ENCODE peak calls at places on chromosomes 16 and 17, in eight cellular contexts. I is T follicular helper cell; C is NCI-H510A; D is activated gamma-delta T cell treated with Interleukin-2 at 50 U/mL for 16 hours; A is activated CD8-positive, alpha-beta T cell treated with anti-CD3 and anti-CD28 coated beads for 36 hours; M is GM03348; G is cardiac muscle cell; X is esophagus squamous epithelium. E is an unnamed sample.

GRCh38 chr16:17369441-17369951 is 101.3 kb downstream of the XYLT1 start:
- DNase-seq in I (peak), C (no peak), D (peak), A (peak), M (no peak), G (peak), X (peak), E (no peak)

GRCh38 chr17:48570325-48571023 is 7.7 kb downstream of the HOXB4 start:
- DNase-seq in I (no peak), C (no peak), D (no peak), A (no peak), M (no peak), G (no peak), X (no peak), E (no peak)

GRCh38 chr17:17109231-17109630 is 67.0 kb downstream of the MPRIP start:
- DNase-seq in I (no peak), C (no peak), D (no peak), A (peak), M (no peak), G (no peak), X (no peak), E (no peak)

GRCh38 chr17:81428121-81428515 is 32.9 kb downstream of the BAHCC1 start:
- DNase-seq in I (no peak), C (no peak), D (no peak), A (peak), M (peak), G (no peak), X (no peak), E (no peak)

GRCh38 chr17:73309727-73310555 is 1.9 kb downstream of the CDC42EP4 start:
- DNase-seq in I (no peak), C (no peak), D (no peak), A (no peak), M (no peak), G (no peak), X (no peak), E (no peak)

GRCh38 chr17:28227278-28228108 is 91.5 kb upstream of the TMEM97 start:
- DNase-seq in I (no peak), C (peak), D (no peak), A (peak), M (peak), G (peak), X (no peak), E (no peak)

GRCh38 chr17:13212861-13213260 is 195.0 kb upstream of the ELAC2 start:
- DNase-seq in I (no peak), C (no peak), D (no peak), A (no peak), M (no peak), G (no peak), X (no peak), E (no peak)

GRCh38 chr17:42363767-42364585 is 24.3 kb downstream of the STAT3 start:
- DNase-seq in I (no peak), C (no peak), D (no peak), A (peak), M (no peak), G (peak), X (no peak), E (no peak)

GRCh38 chr17:20952183-20952582 is 90.6 kb downstream of the USP22 start:
- DNase-seq in I (no peak), C (peak), D (no peak), A (no peak), M (no peak), G (no peak), X (no peak), E (no peak)

GRCh38 chr16:66911112-66911511 is 7.6 kb downstream of the CDH16 start:
- DNase-seq in I (no peak), C (no peak), D (no peak), A (no peak), M (no peak), G (no peak), X (no peak), E (no peak)

GRCh38 chr17:60741031-60741430 is 63.4 kb downstream of the BCAS3 start:
- DNase-seq in I (no peak), C (no peak), D (no peak), A (no peak), M (no peak), G (no peak), X (no peak), E (no peak)

GRCh38 chr16:8634991-8635736 is 13.7 kb downstream of the METTL22 start:
- DNase-seq in I (no peak), C (no peak), D (no peak), A (no peak), M (no peak), G (peak), X (no peak), E (no peak)

GRCh38 chr16:11165349-11165748 is 90.7 kb downstream of the SOCS1 start:
- DNase-seq in I (no peak), C (no peak), D (no peak), A (no peak), M (no peak), G (no peak), X (no peak), E (no peak)

GRCh38 chr17:16470302-16470701 is 21.7 kb downstream of the LRRC75A start:
- DNase-seq in I (no peak), C (no peak), D (no peak), A (no peak), M (peak), G (no peak), X (no peak), E (no peak)

GRCh38 chr16:86585821-86586611 is 7.7 kb downstream of the FOXL1 start:
- DNase-seq in I (no peak), C (no peak), D (no peak), A (no peak), M (peak), G (no peak), X (no peak), E (no peak)

GRCh38 chr16:31842864-31843263 is 30.7 kb upstream of the ZNF267 start:
- DNase-seq in I (no peak), C (no peak), D (no peak), A (no peak), M (no peak), G (no peak), X (no peak), E (no peak)

GRCh38 chr16:72621651-72622050 is 426.3 kb downstream of the ZFHX3 start:
- DNase-seq in I (no peak), C (no peak), D (no peak), A (no peak), M (no peak), G (no peak), X (no peak), E (no peak)

GRCh38 chr17:35705705-35706104 is 25.7 kb upstream of the RASL10B start:
- DNase-seq in I (no peak), C (no peak), D (no peak), A (no peak), M (no peak), G (no peak), X (no peak), E (no peak)

GRCh38 chr17:74444406-74444805 is 12.5 kb downstream of the GPRC5C start:
- DNase-seq in I (no peak), C (no peak), D (no peak), A (no peak), M (no peak), G (peak), X (no peak), E (no peak)

GRCh38 chr17:12391468-12391867 is 274.2 kb upstream of the MYOCD start:
- DNase-seq in I (no peak), C (no peak), D (no peak), A (no peak), M (no peak), G (no peak), X (no peak), E (no peak)

GRCh38 chr17:58527949-58528348 is 13.5 kb upstream of the MTMR4 start:
- DNase-seq in I (no peak), C (no peak), D (no peak), A (no peak), M (no peak), G (peak), X (no peak), E (no peak)

GRCh38 chr17:75404739-75405364 is 626 bp downstream of the GRB2 start:
- DNase-seq in I (peak), C (peak), D (peak), A (peak), M (peak), G (peak), X (no peak), E (no peak)

GRCh38 chr16:67865318-67865717 is 7.5 kb upstream of the EDC4 start:
- DNase-seq in I (no peak), C (no peak), D (no peak), A (peak), M (peak), G (peak), X (no peak), E (peak)

GRCh38 chr17:39239640-39240314 is 14.0 kb upstream of the STAC2 start:
- DNase-seq in I (peak), C (peak), D (peak), A (peak), M (no peak), G (no peak), X (no peak), E (peak)

GRCh38 chr17:77544347-77544746 is 403.6 kb downstream of the SEC14L1 start:
- DNase-seq in I (no peak), C (no peak), D (no peak), A (no peak), M (no peak), G (no peak), X (no peak), E (no peak)

GRCh38 chr16:75351183-75351582 is 82.1 kb downstream of the CFDP1 start:
- DNase-seq in I (no peak), C (no peak), D (no peak), A (no peak), M (peak), G (peak), X (no peak), E (no peak)

GRCh38 chr17:71188811-71189492 is 931.9 kb upstream of the SOX9 start:
- DNase-seq in I (no peak), C (no peak), D (no peak), A (no peak), M (peak), G (peak), X (no peak), E (no peak)

GRCh38 chr17:16187642-16188041 is 27.7 kb downstream of the NCOR1 start:
- DNase-seq in I (no peak), C (no peak), D (no peak), A (no peak), M (no peak), G (no peak), X (no peak), E (no peak)

GRCh38 chr17:82536220-82537201 is 17.0 kb downstream of the FOXK2 start:
- DNase-seq in I (no peak), C (no peak), D (no peak), A (no peak), M (peak), G (peak), X (no peak), E (no peak)

GRCh38 chr16:87132361-87133014 is 184.7 kb downstream of the C16orf95 start:
- DNase-seq in I (no peak), C (no peak), D (no peak), A (no peak), M (peak), G (peak), X (no peak), E (no peak)

GRCh38 chr16:54135361-54136275 is 151.0 kb downstream of the IRX3 start:
- DNase-seq in I (no peak), C (no peak), D (no peak), A (no peak), M (peak), G (peak), X (no peak), E (no peak)

GRCh38 chr16:19282101-19282500 is 3.4 kb upstream of the CLEC19A start:
- DNase-seq in I (no peak), C (no peak), D (no peak), A (no peak), M (no peak), G (no peak), X (no peak), E (no peak)

GRCh38 chr17:49216482-49216881 is 6.0 kb downstream of the ABI3 start:
- DNase-seq in I (no peak), C (no peak), D (no peak), A (no peak), M (no peak), G (no peak), X (no peak), E (no peak)

GRCh38 chr16:87117936-87118335 is 199.3 kb downstream of the C16orf95 start:
- DNase-seq in I (no peak), C (no peak), D (no peak), A (no peak), M (no peak), G (no peak), X (no peak), E (no peak)

GRCh38 chr17:81044764-81045589 is 10.0 kb downstream of the BAIAP2 start:
- DNase-seq in I (no peak), C (peak), D (no peak), A (no peak), M (no peak), G (peak), X (no peak), E (no peak)

GRCh38 chr16:14564881-14565687 is 65.0 kb downstream of the PARN start:
- DNase-seq in I (no peak), C (no peak), D (no peak), A (no peak), M (peak), G (peak), X (no peak), E (peak)

GRCh38 chr16:27745348-27745747 is 195.4 kb downstream of the KATNIP start:
- DNase-seq in I (no peak), C (no peak), D (no peak), A (no peak), M (no peak), G (peak), X (no peak), E (no peak)

GRCh38 chr17:32281011-32281451 is 15.4 kb downstream of the RHBDL3 start:
- DNase-seq in I (no peak), C (no peak), D (no peak), A (no peak), M (no peak), G (no peak), X (no peak), E (peak)

GRCh38 chr16:56547120-56547948 is 17.5 kb upstream of the MT4 start:
- DNase-seq in I (no peak), C (peak), D (no peak), A (no peak), M (peak), G (peak), X (no peak), E (no peak)